ENCODE peak calls at places on chromosomes 3 and 15, in seven cellular contexts. T, C, L, B, Z, F and K are unnamed samples.

GRCh38 chr3:108438542-108438941 is 71.9 kb downstream of the MYH15 start:
- DNase-seq in T (no peak), C (no peak), L (no peak), B (no peak), Z (no peak), F (no peak), K (no peak)

GRCh38 chr15:49315543-49315942 is 107.5 kb upstream of the FGF7 start:
- DNase-seq in T (peak), C (no peak), L (no peak), B (no peak), Z (no peak), F (no peak), K (no peak)

GRCh38 chr3:157073810-157074209 is 86.1 kb downstream of the CCNL1 start:
- DNase-seq in T (no peak), C (no peak), L (peak), B (no peak), Z (no peak), F (no peak), K (no peak)

GRCh38 chr3:103057477-103057876 is 622.7 kb downstream of the ZPLD1 start:
- DNase-seq in T (no peak), C (no peak), L (no peak), B (no peak), Z (no peak), F (no peak), K (no peak)

GRCh38 chr3:126478581-126479310 is 3.1 kb upstream of the ZXDC start:
- DNase-seq in T (no peak), C (no peak), L (no peak), B (no peak), Z (no peak), F (no peak), K (no peak)

GRCh38 chr3:164460851-164461250 is 617.4 kb downstream of the SI start:
- DNase-seq in T (no peak), C (no peak), L (no peak), B (no peak), Z (no peak), F (no peak), K (no peak)

GRCh38 chr15:99707481-99708270 is 25.6 kb downstream of the LYSMD4 start:
- DNase-seq in T (no peak), C (no peak), L (peak), B (no peak), Z (no peak), F (no peak), K (no peak)

GRCh38 chr15:65916664-65917406 is 47.5 kb downstream of the RAB11A start:
- DNase-seq in T (peak), C (peak), L (peak), B (peak), Z (peak), F (peak), K (peak)

GRCh38 chr15:61687124-61687523 is 373.1 kb downstream of the VPS13C start:
- DNase-seq in T (no peak), C (no peak), L (no peak), B (no peak), Z (no peak), F (no peak), K (no peak)

GRCh38 chr15:61687651-61688050 is 372.6 kb downstream of the VPS13C start:
- DNase-seq in T (no peak), C (no peak), L (no peak), B (no peak), Z (no peak), F (no peak), K (no peak)

GRCh38 chr15:61685971-61686370 is 374.3 kb downstream of the VPS13C start:
- DNase-seq in T (no peak), C (no peak), L (no peak), B (no peak), Z (no peak), F (no peak), K (no peak)

GRCh38 chr15:61685513-61685912 is 374.7 kb downstream of the VPS13C start:
- DNase-seq in T (no peak), C (no peak), L (no peak), B (no peak), Z (no peak), F (no peak), K (no peak)

DNA sequence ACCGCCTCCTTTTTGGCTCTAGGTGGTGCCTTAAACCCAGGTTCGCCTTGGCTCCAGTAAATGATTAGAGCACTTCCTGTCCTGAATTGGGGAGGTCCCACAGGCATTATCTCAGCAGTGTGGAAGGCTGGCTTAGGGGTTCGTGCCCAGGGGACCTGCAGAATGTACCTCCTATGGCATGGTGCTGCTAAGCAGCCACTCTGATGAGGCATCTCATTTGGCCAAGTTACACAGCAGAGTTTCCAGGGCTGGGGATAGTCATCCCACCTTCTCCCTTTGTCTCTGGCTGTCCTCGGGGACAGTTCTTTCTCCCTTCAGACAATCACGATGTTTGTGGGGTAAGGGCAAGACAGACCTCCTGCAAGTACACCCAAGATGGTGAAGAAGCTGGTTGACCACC is 371.2 kb downstream of the VPS13C start:
- DNase-seq in T (no peak), C (no peak), L (no peak), B (no peak), Z (no peak), F (no peak), K (no peak)
- TF ChIP-seq CTCF in T (no peak), C (no peak), L (no peak), B (no peak), Z (no peak), F (no peak), K (no peak)

DNA sequence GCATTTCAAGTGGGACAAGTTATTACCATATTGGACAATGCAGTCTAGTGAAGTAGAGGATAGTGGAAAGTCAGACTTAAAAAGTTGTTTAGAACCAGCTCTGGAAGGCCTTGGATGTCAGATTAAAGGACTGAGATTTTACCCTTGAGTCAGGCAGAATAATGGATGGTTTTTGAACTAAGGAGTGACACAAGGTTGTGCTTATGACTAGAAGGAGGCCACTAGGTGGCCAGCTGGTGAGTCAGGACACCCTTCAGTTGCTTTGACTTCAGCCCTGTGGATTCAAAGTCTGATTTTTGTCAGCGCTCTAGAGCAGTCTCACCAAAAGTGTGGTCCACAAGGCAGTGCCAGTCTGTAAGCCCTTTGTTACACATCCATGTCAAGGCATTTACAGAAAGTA is 3.8 kb upstream of the GABPB1 start:
- DNase-seq in T (peak), C (no peak), L (peak), B (no peak), Z (no peak), F (peak), K (no peak)
- TF ChIP-seq CTCF in T (peak), C (no peak), L (peak), B (peak), Z (peak), F (peak), K (peak)

GRCh38 chr3:4943553-4943952 is 35.7 kb upstream of the BHLHE40 start:
- DNase-seq in T (no peak), C (no peak), L (no peak), B (no peak), Z (no peak), F (no peak), K (no peak)
- TF ChIP-seq CTCF in T (peak), C (no peak), L (peak), B (peak), Z (no peak), F (no peak), K (peak)

GRCh38 chr3:85312326-85312725 is 353.5 kb downstream of the CADM2 start:
- DNase-seq in T (no peak), C (no peak), L (no peak), B (no peak), Z (no peak), F (no peak), K (no peak)
- TF ChIP-seq CTCF in T (no peak), C (no peak), L (no peak), B (no peak), Z (no peak), F (no peak), K (no peak)

GRCh38 chr3:190229632-190230424 is 92.4 kb downstream of the CLDN1 start:
- DNase-seq in T (no peak), C (no peak), L (peak), B (no peak), Z (no peak), F (no peak), K (no peak)
- TF ChIP-seq CTCF in T (no peak), C (no peak), L (no peak), B (no peak), Z (no peak), F (no peak), K (no peak)

GRCh38 chr3:14274999-14275961 is 96.7 kb downstream of the LSM3 start:
- DNase-seq in T (peak), C (no peak), L (peak), B (no peak), Z (no peak), F (no peak), K (no peak)
- TF ChIP-seq CTCF in T (peak), C (no peak), L (peak), B (peak), Z (peak), F (peak), K (peak)

GRCh38 chr3:117407317-117407716 is 697.7 kb downstream of the TUSC7 start:
- DNase-seq in T (no peak), C (no peak), L (peak), B (no peak), Z (no peak), F (peak), K (no peak)
- TF ChIP-seq CTCF in T (peak), C (no peak), L (peak), B (peak), Z (no peak), F (peak), K (peak)

GRCh38 chr15:98647774-98648653 is at the start of gene IGF1R:
- DNase-seq in T (peak), C (peak), L (peak), B (peak), Z (peak), F (peak), K (peak)
- TF ChIP-seq CTCF in T (no peak), C (no peak), L (no peak), B (no peak), Z (no peak), F (no peak), K (peak)